ENCODE peak calls at places on chromosomes 4 and X, in nine cellular contexts. V is colonic mucosa, J is left ventricle myocardium inferior, P is pancreas, H is GM13977, C is heart left ventricle, Y is BJ, F is GM10248, R is mesothelial cell of epicardium. L is an unnamed sample.

GRCh38 chr4:147768113-147768512 is 36.2 kb downstream of the ARHGAP10 start:
- DNase-seq in Y (no peak), H (no peak), V (no peak), F (no peak), P (no peak), J (no peak), C (no peak), R (no peak), L (peak; percentile 27)

GRCh38 chr4:180598281-180598680 is 1644.9 kb upstream of the TENM3 start:
- DNase-seq in C (no peak), Y (no peak), V (no peak), F (no peak), H (no peak), J (no peak), R (no peak), P (no peak), L (no peak)

GRCh38 chr4:125042031-125042430 is 272.7 kb upstream of the FAT4 start:
- DNase-seq in J (no peak), R (no peak), Y (no peak), F (no peak), H (no peak), C (no peak), P (no peak), V (no peak), L (no peak)

GRCh38 chr4:6938758-6939201 is 29.2 kb downstream of the TBC1D14 start:
- DNase-seq in Y (no peak), J (peak; percentile 46), F (no peak), H (no peak), R (no peak), P (no peak), C (peak; percentile 53), V (no peak), L (no peak)

GRCh38 chrX:119429471-119429870 is 30.3 kb downstream of the SLC25A43 start:
- DNase-seq in C (no peak), V (no peak), R (no peak), J (no peak), F (no peak), Y (no peak), H (no peak), P (no peak), L (no peak)

GRCh38 chrX:37349131-37350033 is at the start of gene PRRG1:
- DNase-seq in F (no peak), Y (peak; percentile 22), P (peak; percentile 90), H (no peak), C (peak; percentile 86), J (peak; percentile 78), R (peak; percentile 75), V (peak; percentile 78), L (no peak)

GRCh38 chrX:68808686-68809357 is 20.0 kb upstream of the EFNB1 start:
- DNase-seq in P (no peak), J (peak; percentile 26), H (no peak), C (peak; percentile 47), R (no peak), F (no peak), Y (no peak), V (no peak), L (no peak)

GRCh38 chr4:29278580-29278979 is 1441.6 kb upstream of the PCDH7 start:
- DNase-seq in H (no peak), R (no peak), J (no peak), C (no peak), F (no peak), Y (no peak), P (no peak), V (no peak), L (no peak)

GRCh38 chr4:133623847-133624246 is 474.8 kb downstream of the PCDH10 start:
- DNase-seq in R (no peak), C (no peak), F (no peak), Y (no peak), H (no peak), V (no peak), P (no peak), J (no peak), L (no peak)

GRCh38 chr4:60737858-60738257 is 462.3 kb upstream of the ADGRL3 start:
- DNase-seq in C (no peak), V (no peak), R (no peak), J (no peak), P (no peak), H (no peak), Y (no peak), F (no peak), L (no peak)

GRCh38 chrX:87736576-87736975 is 219.0 kb downstream of the KLHL4 start:
- DNase-seq in H (no peak), C (no peak), V (no peak), Y (no peak), R (no peak), P (no peak), F (no peak), J (no peak), L (no peak)

GRCh38 chr4:154399259-154399974 is 92.2 kb downstream of the DCHS2 start:
- DNase-seq in Y (no peak), P (no peak), J (no peak), F (no peak), C (no peak), R (no peak), V (no peak), H (no peak), L (no peak)

DNA sequence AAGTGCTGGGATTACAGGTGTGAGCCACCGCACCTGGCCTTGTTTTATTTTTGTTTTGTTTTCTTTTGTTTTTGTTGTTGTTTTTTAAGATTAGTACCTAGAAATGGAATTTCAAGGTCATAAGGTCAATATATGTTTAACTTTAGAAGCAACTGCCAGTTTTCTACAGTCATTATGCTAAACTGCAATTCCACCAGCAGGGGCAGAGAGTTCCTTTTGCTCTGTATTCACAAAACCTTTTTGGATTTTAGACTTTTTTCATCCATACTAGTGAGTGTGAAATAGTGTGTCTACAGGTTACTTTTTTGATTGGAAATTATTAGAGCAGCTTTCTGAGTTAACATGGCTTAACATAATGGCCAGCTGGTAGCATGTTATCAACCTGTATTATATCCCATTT is 580.6 kb downstream of the TRIML1 start:
- DNase-seq in H (no peak), V (no peak), Y (no peak), F (no peak), P (no peak), R (no peak), C (no peak), J (no peak), L (no peak)
- TF ChIP-seq CTCF in H (no peak), V (no peak), Y (peak; percentile 12), F (no peak), P (no peak), R (peak; percentile 33), C (no peak), J (no peak), L (no peak)

DNA sequence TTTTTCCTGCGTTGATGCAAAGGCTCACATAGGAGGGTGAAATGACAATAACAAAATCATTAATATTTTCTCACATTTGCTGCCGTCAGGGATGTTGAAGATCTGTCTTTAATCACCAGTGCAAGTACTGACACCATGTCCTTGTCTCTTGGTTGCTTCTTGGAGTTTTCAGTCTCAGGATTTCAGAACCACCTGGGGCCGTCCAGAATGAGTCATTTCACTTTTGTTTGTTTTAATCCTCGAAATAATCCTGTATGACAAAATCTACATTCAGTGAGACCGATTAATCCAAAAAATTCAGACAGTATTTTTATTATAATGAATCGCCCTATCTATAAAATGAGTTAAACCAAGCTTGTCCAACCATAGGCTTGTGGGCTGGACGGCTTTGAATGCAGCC is 47.2 kb downstream of the NEIL3 start:
- DNase-seq in R (no peak), C (no peak), J (no peak), H (no peak), Y (no peak), V (no peak), P (no peak), F (no peak), L (no peak)
- TF ChIP-seq CTCF in R (no peak), C (no peak), J (no peak), H (no peak), Y (no peak), V (no peak), P (no peak), F (no peak), L (no peak)

GRCh38 chr4:105436414-105436813 is 37.4 kb downstream of the PPA2 start:
- DNase-seq in H (no peak), R (no peak), C (no peak), J (no peak), F (no peak), V (no peak), Y (no peak), P (no peak), L (no peak)

GRCh38 chr4:105434940-105435339 is 38.9 kb downstream of the PPA2 start:
- DNase-seq in F (no peak), V (no peak), H (no peak), R (no peak), C (no peak), J (no peak), P (no peak), Y (no peak), L (no peak)

DNA sequence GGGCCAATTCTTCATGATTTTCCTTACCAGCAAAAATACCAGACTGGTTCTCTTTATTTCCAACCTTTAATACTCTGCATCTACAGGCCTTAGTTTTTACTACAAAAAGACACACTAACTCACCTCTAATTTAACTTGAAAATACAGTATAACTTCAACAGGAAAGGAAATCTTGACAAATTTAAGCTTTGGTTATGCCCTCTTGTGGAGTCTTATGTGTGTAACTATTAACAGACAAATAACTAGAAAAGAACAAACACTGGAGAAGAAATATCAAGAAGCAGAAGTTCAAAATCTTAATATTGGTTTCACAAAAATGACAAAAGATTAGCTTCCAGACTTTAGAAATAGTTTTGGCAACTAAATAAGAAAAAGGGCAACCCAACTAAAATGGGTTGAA is 33.0 kb downstream of the PPA2 start:
- DNase-seq in R (no peak), Y (no peak), P (no peak), C (no peak), J (no peak), F (no peak), H (no peak), V (no peak), L (no peak)
- TF ChIP-seq CTCF in R (no peak), Y (no peak), P (no peak), C (no peak), J (no peak), F (no peak), H (no peak), V (no peak), L (no peak)

DNA sequence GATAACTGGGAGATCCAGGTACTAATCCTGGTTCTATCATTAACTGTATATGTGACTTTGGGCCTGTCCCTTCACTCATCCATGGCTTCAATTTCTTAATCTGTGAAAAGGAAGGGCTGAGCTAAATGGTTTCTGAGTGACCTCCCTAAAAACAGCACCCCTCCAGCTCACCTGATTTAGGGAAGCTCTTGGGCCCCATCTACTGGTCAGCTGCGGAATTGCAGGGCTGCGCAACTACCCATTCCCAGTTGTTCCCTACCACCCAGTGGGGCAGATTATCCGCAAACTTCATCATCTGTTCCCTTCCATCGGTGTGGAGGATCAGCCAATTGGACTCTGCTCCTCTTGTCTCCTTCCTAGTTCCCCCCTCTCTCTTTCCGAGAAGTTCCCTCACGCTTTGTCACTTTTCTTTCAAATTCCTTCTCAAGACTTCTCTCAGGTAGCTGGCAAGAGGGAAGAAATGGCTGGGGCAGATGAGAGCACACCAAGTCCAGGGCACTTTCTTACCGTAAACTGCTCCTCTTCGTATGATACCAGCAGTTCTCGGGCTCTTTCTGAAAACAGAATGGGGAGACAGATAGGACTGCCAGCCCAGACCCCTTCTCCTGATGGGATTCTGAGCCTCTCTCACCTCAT is 5.8 kb downstream of the LAS1L start:
- DNase-seq in H (peak; percentile 71), R (peak; percentile 51), J (no peak), C (peak; percentile 42), V (peak; percentile 59), P (peak; percentile 68), Y (no peak), F (peak; percentile 67), L (peak; percentile 52)
- TF ChIP-seq CTCF in H (peak; percentile 95), R (peak; percentile 85), J (peak; percentile 89), C (peak; percentile 99), V (peak; percentile 99), P (peak; percentile 94), Y (peak; percentile 92), F (peak; percentile 81), L (peak; percentile 82)